ENCODE peak calls at places on chromosomes 11 and 22, in five cellular contexts. One of them, this sample, is unnamed.

GRCh38 chr11:829116-829945 is 1.6 kb downstream of the CRACR2B start:
- DNase-seq in Kasumi-1: no peak
- DNase-seq in NCI-H1105 treated with DMSO at 0.1 percent for 48 hours: no peak
- DNase-seq in AG08396: no peak
- DNase-seq in HT1080: no peak
- DNase-seq in this sample: no peak

GRCh38 chr22:50670513-50670912 is 2.1 kb upstream of the SHANK3 start:
- DNase-seq in NCI-H1105 treated with DMSO at 0.1 percent for 48 hours: no peak
- DNase-seq in AG08396: no peak
- DNase-seq in HT1080: no peak
- DNase-seq in Kasumi-1: peak
- DNase-seq in this sample: no peak

GRCh38 chr22:46931881-46932280 is 169.4 kb downstream of the TBC1D22A start:
- DNase-seq in NCI-H1105 treated with DMSO at 0.1 percent for 48 hours: no peak
- DNase-seq in Kasumi-1: no peak
- DNase-seq in HT1080: peak
- DNase-seq in AG08396: no peak
- DNase-seq in this sample: no peak

GRCh38 chr11:107151158-107151557 is 132.9 kb upstream of the GUCY1A2 start:
- DNase-seq in NCI-H1105 treated with DMSO at 0.1 percent for 48 hours: no peak
- DNase-seq in AG08396: no peak
- DNase-seq in Kasumi-1: no peak
- DNase-seq in HT1080: no peak
- DNase-seq in this sample: no peak

GRCh38 chr11:76250520-76251222 is 44.4 kb upstream of the WNT11 start:
- DNase-seq in Kasumi-1: no peak
- DNase-seq in AG08396: no peak
- DNase-seq in NCI-H1105 treated with DMSO at 0.1 percent for 48 hours: no peak
- DNase-seq in HT1080: no peak
- DNase-seq in this sample: no peak

GRCh38 chr11:6237903-6238302 is 986 bp upstream of the CNGA4 start:
- DNase-seq in NCI-H1105 treated with DMSO at 0.1 percent for 48 hours: no peak
- DNase-seq in AG08396: no peak
- DNase-seq in HT1080: no peak
- DNase-seq in Kasumi-1: no peak
- DNase-seq in this sample: no peak

GRCh38 chr11:57474017-57474750 is 13.9 kb downstream of the RTN4RL2 start:
- DNase-seq in HT1080: no peak
- DNase-seq in AG08396: peak
- DNase-seq in Kasumi-1: peak
- DNase-seq in NCI-H1105 treated with DMSO at 0.1 percent for 48 hours: no peak
- DNase-seq in this sample: peak

GRCh38 chr11:89327885-89328284 is 150.2 kb downstream of the TYR start:
- DNase-seq in NCI-H1105 treated with DMSO at 0.1 percent for 48 hours: no peak
- DNase-seq in Kasumi-1: no peak
- DNase-seq in AG08396: no peak
- DNase-seq in HT1080: no peak
- DNase-seq in this sample: no peak

GRCh38 chr11:110891411-110891810 is 179.2 kb upstream of the ARHGAP20 start:
- DNase-seq in NCI-H1105 treated with DMSO at 0.1 percent for 48 hours: no peak
- DNase-seq in HT1080: no peak
- DNase-seq in AG08396: peak
- DNase-seq in Kasumi-1: no peak
- DNase-seq in this sample: peak

GRCh38 chr11:37811349-37811748 is 1213.3 kb upstream of the RAG2 start:
- DNase-seq in HT1080: no peak
- DNase-seq in Kasumi-1: no peak
- DNase-seq in NCI-H1105 treated with DMSO at 0.1 percent for 48 hours: no peak
- DNase-seq in AG08396: no peak
- DNase-seq in this sample: no peak

GRCh38 chr11:70142171-70142875 is 60.8 kb upstream of the FADD start:
- DNase-seq in AG08396: no peak
- DNase-seq in HT1080: peak
- DNase-seq in NCI-H1105 treated with DMSO at 0.1 percent for 48 hours: no peak
- DNase-seq in Kasumi-1: no peak
- DNase-seq in this sample: no peak

GRCh38 chr11:117985953-117986887 is at the start of gene IL10RA:
- DNase-seq in AG08396: peak
- DNase-seq in Kasumi-1: peak
- DNase-seq in HT1080: no peak
- DNase-seq in NCI-H1105 treated with DMSO at 0.1 percent for 48 hours: peak
- DNase-seq in this sample: peak

GRCh38 chr11:124627546-124627945 is 4.9 kb downstream of the TBRG1 start:
- DNase-seq in Kasumi-1: no peak
- DNase-seq in NCI-H1105 treated with DMSO at 0.1 percent for 48 hours: no peak
- DNase-seq in AG08396: no peak
- DNase-seq in HT1080: no peak
- DNase-seq in this sample: no peak

GRCh38 chr22:45218974-45219373 is 21.7 kb downstream of the KIAA0930 start:
- DNase-seq in NCI-H1105 treated with DMSO at 0.1 percent for 48 hours: peak
- DNase-seq in AG08396: no peak
- DNase-seq in Kasumi-1: no peak
- DNase-seq in HT1080: no peak
- DNase-seq in this sample: no peak

GRCh38 chr11:33257897-33258630 is 883 bp downstream of the HIPK3 start:
- DNase-seq in AG08396: peak
- DNase-seq in NCI-H1105 treated with DMSO at 0.1 percent for 48 hours: peak
- DNase-seq in HT1080: peak
- DNase-seq in Kasumi-1: peak
- DNase-seq in this sample: peak

This sample was measured in foreskin fibroblast.